ENCODE peak calls at places on chromosomes 3 and 15, in four cellular contexts. Y is A549, P is left ventricle myocardium inferior, Q is breast epithelium. F is an unnamed sample.

GRCh38 chr15:57932348-57932747 is 133.2 kb downstream of the ALDH1A2 start:
- DNase-seq in Y (no peak), P (no peak), Q (no peak), F (no peak)

GRCh38 chr3:8237893-8238292 is 263.7 kb upstream of the LMCD1 start:
- DNase-seq in Y (no peak), P (no peak), Q (no peak), F (peak)

GRCh38 chr15:37880009-37880834 is 54.2 kb upstream of the TMCO5A start:
- DNase-seq in Y (peak), P (no peak), Q (no peak), F (peak)

GRCh38 chr15:64249842-64250575 is 87.2 kb upstream of the PPIB start:
- DNase-seq in Y (no peak), P (no peak), Q (no peak), F (peak)

GRCh38 chr15:87522997-87523396 is 733.5 kb downstream of the NTRK3 start:
- DNase-seq in Y (no peak), P (no peak), Q (no peak), F (no peak)

GRCh38 chr15:74799843-74800558 is 12.6 kb upstream of the LMAN1L start:
- DNase-seq in Y (peak), P (peak), Q (peak), F (peak)

GRCh38 chr3:196140224-196140623 is 58.3 kb upstream of the TFRC start:
- DNase-seq in Y (no peak), P (no peak), Q (no peak), F (no peak)

GRCh38 chr15:68578175-68578959 is 426 bp upstream of the CORO2B start:
- DNase-seq in Y (peak), P (peak), Q (no peak), F (peak)

GRCh38 chr3:63344676-63345075 is 66.6 kb downstream of the SYNPR start:
- DNase-seq in Y (no peak), P (no peak), Q (no peak), F (peak)

GRCh38 chr3:170753421-170754344 is 116.3 kb downstream of the RPL22L1 start:
- DNase-seq in Y (no peak), P (no peak), Q (no peak), F (peak)

GRCh38 chr15:51575775-51576174 is 46.8 kb downstream of the DMXL2 start:
- DNase-seq in Y (no peak), P (no peak), Q (no peak), F (no peak)

GRCh38 chr15:89326316-89326715 is 8.3 kb downstream of the POLG start:
- DNase-seq in Y (no peak), P (no peak), Q (no peak), F (no peak)

GRCh38 chr3:48478631-48479555 is 25.1 kb downstream of the SHISA5 start:
- DNase-seq in Y (no peak), P (no peak), Q (no peak), F (no peak)

GRCh38 chr3:127791221-127791913 is 30.9 kb downstream of the MGLL start:
- DNase-seq in Y (peak), P (no peak), Q (no peak), F (peak)

GRCh38 chr15:43286074-43286473 is 19.3 kb upstream of the TGM5 start:
- DNase-seq in Y (no peak), P (no peak), Q (no peak), F (no peak)

GRCh38 chr3:12591456-12591855 is 34.6 kb downstream of the MKRN2 start:
- DNase-seq in Y (no peak), P (no peak), Q (no peak), F (no peak)
- H3K4me3 ChIP-seq in Y (no peak), P (no peak), Q (no peak), F (no peak)

GRCh38 chr3:194587438-194587931 is 45.7 kb downstream of the TMEM44 start:
- DNase-seq in Y (no peak), P (peak), Q (no peak), F (peak)

GRCh38 chr3:194588741-194589140 is 44.5 kb downstream of the TMEM44 start:
- DNase-seq in Y (no peak), P (no peak), Q (no peak), F (no peak)

GRCh38 chr3:194585880-194586281 is 47.3 kb downstream of the TMEM44 start:
- DNase-seq in Y (no peak), P (no peak), Q (no peak), F (no peak)

GRCh38 chr3:194586839-194587238 is 46.4 kb downstream of the TMEM44 start:
- DNase-seq in Y (no peak), P (no peak), Q (no peak), F (peak)

DNA sequence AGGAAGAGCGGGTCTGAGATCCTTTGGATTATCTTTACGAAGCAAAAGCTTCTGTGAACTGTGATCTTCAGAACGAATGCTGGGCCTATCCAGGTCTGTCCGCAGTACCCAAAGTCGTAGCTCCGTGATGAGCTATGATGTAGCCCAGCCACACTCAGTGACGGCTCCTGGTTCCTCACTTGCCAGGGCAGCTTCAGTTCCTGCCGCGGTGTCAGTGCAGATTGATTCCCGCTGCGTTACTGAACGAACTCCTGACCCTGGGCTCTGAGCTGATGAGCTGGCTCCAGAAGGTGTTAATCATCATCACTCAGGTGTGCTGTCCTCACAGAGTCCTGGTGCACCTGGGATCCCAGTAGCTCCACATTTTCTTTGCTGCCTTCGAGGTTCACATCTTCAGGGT is 45.0 kb downstream of the TMEM44 start:
- DNase-seq in Y (no peak), P (no peak), Q (no peak), F (peak)
- TF ChIP-seq CTCF in Y (no peak), P (no peak), Q (no peak), F (no peak)

GRCh38 chr3:19264424-19264823 is 116.1 kb downstream of the KCNH8 start:
- DNase-seq in Y (no peak), P (no peak), Q (no peak), F (no peak)
- H3K4me3 ChIP-seq in Y (no peak), P (no peak), Q (no peak), F (no peak)

DNA sequence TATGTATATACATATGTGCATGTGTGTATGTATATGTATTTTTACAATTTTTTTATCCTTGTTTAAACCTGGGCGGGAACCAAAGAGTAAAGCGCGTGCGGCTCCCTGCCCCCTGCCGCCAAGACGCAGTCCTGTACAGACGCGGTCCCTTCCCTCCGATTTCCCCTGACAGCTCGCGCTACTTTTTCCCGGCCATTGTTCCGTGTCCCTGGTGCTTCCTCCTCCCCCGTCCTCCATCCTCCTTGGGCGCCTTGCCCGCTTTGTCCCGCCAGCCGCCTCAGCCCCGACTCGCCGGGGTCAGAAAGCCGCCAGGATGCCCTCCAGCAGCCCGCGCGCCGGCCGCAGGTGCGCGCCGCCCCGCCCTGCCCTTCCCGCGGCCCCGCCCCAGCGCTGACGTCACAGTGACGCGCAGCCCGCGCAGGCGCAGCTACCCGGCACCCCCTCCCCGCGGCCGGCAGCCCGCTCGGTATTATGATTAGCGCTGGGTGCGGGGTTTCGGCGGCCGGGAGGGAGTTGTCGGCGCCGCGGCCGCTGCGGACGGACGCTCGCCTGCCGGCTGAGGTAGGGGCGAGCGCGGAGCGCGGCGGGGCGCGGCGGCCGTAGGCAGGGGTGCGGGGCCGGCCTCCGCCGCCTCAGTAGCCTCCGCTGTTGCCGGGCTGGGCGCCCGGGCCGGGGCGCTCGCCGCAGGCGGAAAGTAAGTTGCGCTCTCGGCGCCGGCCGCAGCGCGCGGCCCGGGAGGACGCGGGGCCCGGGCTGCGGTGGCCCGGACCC is at the start of gene SNRK:
- DNase-seq in Y (peak), P (peak), Q (peak), F (peak)
- TF ChIP-seq CTCF in Y (no peak), P (peak), Q (peak), F (peak)